ENCODE peak calls at places on chromosomes 13 and 19, in nine cellular contexts. One of them, this sample, is unnamed.

GRCh38 chr13:51305558-51305957 is 33.9 kb upstream of the SERPINE3 start:
- DNase-seq in prostate gland: no peak
- DNase-seq in spleen: no peak
- DNase-seq in gastrocnemius medialis: no peak
- DNase-seq in heart left ventricle: no peak
- DNase-seq in A549: no peak
- DNase-seq in uterus: no peak
- DNase-seq in thyroid gland: no peak
- DNase-seq in IMR-90: no peak
- DNase-seq in this sample: no peak

GRCh38 chr13:83312194-83312593 is 570.1 kb downstream of the SLITRK1 start:
- DNase-seq in thyroid gland: no peak
- DNase-seq in uterus: no peak
- DNase-seq in prostate gland: no peak
- DNase-seq in gastrocnemius medialis: no peak
- DNase-seq in spleen: no peak
- DNase-seq in A549: no peak
- DNase-seq in IMR-90: peak; percentile 6
- DNase-seq in heart left ventricle: no peak
- DNase-seq in this sample: no peak

GRCh38 chr19:46378268-46378667 is 31.4 kb downstream of the PPP5C start:
- DNase-seq in uterus: no peak
- DNase-seq in gastrocnemius medialis: no peak
- DNase-seq in A549: no peak
- DNase-seq in IMR-90: peak; percentile 81
- DNase-seq in prostate gland: peak; percentile 61
- DNase-seq in heart left ventricle: no peak
- DNase-seq in thyroid gland: no peak
- DNase-seq in spleen: no peak
- DNase-seq in this sample: no peak

GRCh38 chr13:32940601-32941000 is 75.6 kb upstream of the KL start:
- DNase-seq in prostate gland: no peak
- DNase-seq in spleen: no peak
- DNase-seq in heart left ventricle: peak; percentile 56
- DNase-seq in uterus: no peak
- DNase-seq in IMR-90: peak; percentile 56
- DNase-seq in A549: no peak
- DNase-seq in gastrocnemius medialis: no peak
- DNase-seq in thyroid gland: no peak
- DNase-seq in this sample: peak; percentile 6

GRCh38 chr19:57800696-57801095 is 14.0 kb downstream of the ZNF552 start:
- DNase-seq in thyroid gland: no peak
- DNase-seq in A549: no peak
- DNase-seq in uterus: no peak
- DNase-seq in IMR-90: no peak
- DNase-seq in prostate gland: no peak
- DNase-seq in heart left ventricle: no peak
- DNase-seq in gastrocnemius medialis: no peak
- DNase-seq in spleen: no peak
- DNase-seq in this sample: no peak

GRCh38 chr19:801861-802496 is 4.7 kb downstream of the PTBP1 start:
- DNase-seq in heart left ventricle: peak; percentile 60
- DNase-seq in A549: no peak
- DNase-seq in gastrocnemius medialis: no peak
- DNase-seq in IMR-90: peak; percentile 44
- DNase-seq in spleen: no peak
- DNase-seq in uterus: no peak
- DNase-seq in thyroid gland: peak; percentile 72
- DNase-seq in prostate gland: peak; percentile 61
- DNase-seq in this sample: no peak

GRCh38 chr13:65990684-65991083 is 1239.5 kb downstream of the PCDH9 start:
- DNase-seq in gastrocnemius medialis: no peak
- DNase-seq in heart left ventricle: no peak
- DNase-seq in prostate gland: no peak
- DNase-seq in uterus: no peak
- DNase-seq in A549: no peak
- DNase-seq in thyroid gland: no peak
- DNase-seq in IMR-90: no peak
- DNase-seq in spleen: no peak
- DNase-seq in this sample: no peak

GRCh38 chr13:46354143-46355087 is 32.6 kb downstream of the RUBCNL start:
- DNase-seq in uterus: no peak
- DNase-seq in prostate gland: no peak
- DNase-seq in thyroid gland: no peak
- DNase-seq in A549: peak; percentile 78
- DNase-seq in spleen: no peak
- DNase-seq in IMR-90: peak; percentile 88
- DNase-seq in heart left ventricle: no peak
- DNase-seq in gastrocnemius medialis: no peak
- DNase-seq in this sample: no peak

GRCh38 chr13:86142080-86142479 is 342.9 kb upstream of the SLITRK6 start:
- DNase-seq in IMR-90: no peak
- DNase-seq in spleen: no peak
- DNase-seq in thyroid gland: no peak
- DNase-seq in A549: no peak
- DNase-seq in heart left ventricle: no peak
- DNase-seq in gastrocnemius medialis: no peak
- DNase-seq in uterus: no peak
- DNase-seq in prostate gland: no peak
- DNase-seq in this sample: no peak

GRCh38 chr13:44780586-44781280 is 204.6 kb upstream of the TSC22D1 start:
- DNase-seq in prostate gland: no peak
- DNase-seq in heart left ventricle: no peak
- DNase-seq in gastrocnemius medialis: no peak
- DNase-seq in uterus: no peak
- DNase-seq in spleen: no peak
- DNase-seq in IMR-90: no peak
- DNase-seq in thyroid gland: no peak
- DNase-seq in A549: no peak
- DNase-seq in this sample: no peak

GRCh38 chr13:22081430-22081829 is 410.6 kb downstream of the FGF9 start:
- DNase-seq in spleen: no peak
- DNase-seq in gastrocnemius medialis: no peak
- DNase-seq in heart left ventricle: no peak
- DNase-seq in IMR-90: no peak
- DNase-seq in thyroid gland: no peak
- DNase-seq in uterus: no peak
- DNase-seq in A549: no peak
- DNase-seq in prostate gland: no peak
- DNase-seq in this sample: no peak

GRCh38 chr13:109784590-109785140 is 1.7 kb downstream of the IRS2 start:
- DNase-seq in spleen: peak; percentile 94
- DNase-seq in A549: peak; percentile 79
- DNase-seq in IMR-90: peak; percentile 62
- DNase-seq in prostate gland: peak; percentile 75
- DNase-seq in gastrocnemius medialis: peak; percentile 47
- DNase-seq in uterus: peak; percentile 62
- DNase-seq in heart left ventricle: peak; percentile 87
- DNase-seq in thyroid gland: peak; percentile 82
- DNase-seq in this sample: peak; percentile 42

GRCh38 chr13:38008636-38009035 is 139.1 kb upstream of the TRPC4 start:
- DNase-seq in spleen: no peak
- DNase-seq in uterus: no peak
- DNase-seq in heart left ventricle: no peak
- DNase-seq in prostate gland: peak; percentile 16
- DNase-seq in gastrocnemius medialis: no peak
- DNase-seq in thyroid gland: no peak
- DNase-seq in A549: no peak
- DNase-seq in IMR-90: no peak
- DNase-seq in this sample: peak; percentile 23

GRCh38 chr19:21698215-21698614 is 69.2 kb downstream of the ZNF100 start:
- DNase-seq in A549: no peak
- DNase-seq in thyroid gland: no peak
- DNase-seq in heart left ventricle: no peak
- DNase-seq in uterus: no peak
- DNase-seq in gastrocnemius medialis: no peak
- DNase-seq in spleen: no peak
- DNase-seq in prostate gland: no peak
- DNase-seq in IMR-90: peak; percentile 1
- DNase-seq in this sample: peak; percentile 22

GRCh38 chr19:461664-462551 is 1.1 kb upstream of the SHC2 start:
- DNase-seq in IMR-90: no peak
- DNase-seq in A549: no peak
- DNase-seq in prostate gland: peak; percentile 53
- DNase-seq in heart left ventricle: no peak
- DNase-seq in gastrocnemius medialis: no peak
- DNase-seq in uterus: peak; percentile 29
- DNase-seq in thyroid gland: peak; percentile 63
- DNase-seq in spleen: no peak
- DNase-seq in this sample: no peak

GRCh38 chr13:30932481-30933333 is at the start of gene TEX26:
- DNase-seq in uterus: no peak
- DNase-seq in IMR-90: no peak
- DNase-seq in gastrocnemius medialis: no peak
- DNase-seq in thyroid gland: no peak
- DNase-seq in prostate gland: no peak
- DNase-seq in heart left ventricle: peak; percentile 53
- DNase-seq in A549: no peak
- DNase-seq in spleen: no peak
- DNase-seq in this sample: no peak

GRCh38 chr13:37127706-37128241 is 22.3 kb upstream of the CSNK1A1L start:
- DNase-seq in prostate gland: no peak
- DNase-seq in spleen: no peak
- DNase-seq in A549: no peak
- DNase-seq in uterus: no peak
- DNase-seq in thyroid gland: no peak
- DNase-seq in gastrocnemius medialis: no peak
- DNase-seq in heart left ventricle: peak; percentile 27
- DNase-seq in IMR-90: peak; percentile 94
- DNase-seq in this sample: no peak

GRCh38 chr19:2494447-2495129 is 18.7 kb downstream of the GADD45B start:
- DNase-seq in prostate gland: peak; percentile 40
- DNase-seq in uterus: peak; percentile 74
- DNase-seq in A549: peak; percentile 62
- DNase-seq in heart left ventricle: peak; percentile 90
- DNase-seq in gastrocnemius medialis: peak; percentile 46
- DNase-seq in spleen: peak; percentile 88
- DNase-seq in thyroid gland: peak; percentile 75
- DNase-seq in IMR-90: peak; percentile 79
- DNase-seq in this sample: peak; percentile 60

GRCh38 chr19:55467236-55468053 is 2.9 kb upstream of the C19orf85 start:
- DNase-seq in gastrocnemius medialis: no peak
- DNase-seq in thyroid gland: peak; percentile 62
- DNase-seq in prostate gland: peak; percentile 27
- DNase-seq in heart left ventricle: peak; percentile 74
- DNase-seq in uterus: peak; percentile 65
- DNase-seq in A549: peak; percentile 48
- DNase-seq in spleen: peak; percentile 93
- DNase-seq in IMR-90: peak; percentile 65
- DNase-seq in this sample: peak; percentile 72

GRCh38 chr19:38665950-38666661 is 18.7 kb downstream of the ACTN4 start:
- DNase-seq in spleen: peak; percentile 78
- DNase-seq in A549: peak; percentile 86
- DNase-seq in thyroid gland: peak; percentile 66
- DNase-seq in uterus: peak; percentile 87
- DNase-seq in gastrocnemius medialis: peak; percentile 54
- DNase-seq in heart left ventricle: peak; percentile 82
- DNase-seq in prostate gland: peak; percentile 67
- DNase-seq in IMR-90: peak; percentile 51
- DNase-seq in this sample: peak; percentile 65
- H3K27ac ChIP-seq in spleen: peak overlapping the region; percentile 84
- H3K27ac ChIP-seq in A549: peak overlapping the region; percentile 75
- H3K27ac ChIP-seq in thyroid gland: peak overlapping the region; percentile 97
- H3K27ac ChIP-seq in uterus: peak overlapping the region; percentile 98
- H3K27ac ChIP-seq in gastrocnemius medialis: peak overlapping the region; percentile 100
- H3K27ac ChIP-seq in heart left ventricle: peak overlapping the region; percentile 99
- H3K27ac ChIP-seq in prostate gland: peak overlapping the region; percentile 95
- H3K27ac ChIP-seq in IMR-90: peak overlapping the region; percentile 96
- H3K27ac ChIP-seq in this sample: peak overlapping the region; percentile 81

GRCh38 chr19:40747536-40747935 is 2.7 kb downstream of the ACTMAP start:
- DNase-seq in thyroid gland: no peak
- DNase-seq in A549: no peak
- DNase-seq in uterus: no peak
- DNase-seq in prostate gland: no peak
- DNase-seq in spleen: no peak
- DNase-seq in gastrocnemius medialis: no peak
- DNase-seq in heart left ventricle: no peak
- DNase-seq in IMR-90: no peak
- DNase-seq in this sample: no peak

GRCh38 chr19:40742477-40742876 is 7.8 kb downstream of the ACTMAP start:
- DNase-seq in gastrocnemius medialis: no peak
- DNase-seq in A549: no peak
- DNase-seq in prostate gland: no peak
- DNase-seq in uterus: no peak
- DNase-seq in heart left ventricle: no peak
- DNase-seq in spleen: no peak
- DNase-seq in thyroid gland: no peak
- DNase-seq in IMR-90: no peak
- DNase-seq in this sample: no peak

GRCh38 chr19:40743926-40744325 is 6.4 kb downstream of the ACTMAP start:
- DNase-seq in spleen: no peak
- DNase-seq in gastrocnemius medialis: no peak
- DNase-seq in IMR-90: no peak
- DNase-seq in uterus: no peak
- DNase-seq in prostate gland: no peak
- DNase-seq in A549: no peak
- DNase-seq in thyroid gland: no peak
- DNase-seq in heart left ventricle: no peak
- DNase-seq in this sample: no peak

GRCh38 chr19:40745402-40745780 is 4.9 kb downstream of the ACTMAP start:
- DNase-seq in prostate gland: no peak
- DNase-seq in thyroid gland: no peak
- DNase-seq in heart left ventricle: no peak
- DNase-seq in IMR-90: peak; percentile 63
- DNase-seq in uterus: no peak
- DNase-seq in spleen: no peak
- DNase-seq in A549: no peak
- DNase-seq in gastrocnemius medialis: no peak
- DNase-seq in this sample: no peak

GRCh38 chr19:40744554-40745401 is 5.5 kb downstream of the ACTMAP start:
- DNase-seq in heart left ventricle: no peak
- DNase-seq in IMR-90: no peak
- DNase-seq in A549: no peak
- DNase-seq in spleen: no peak
- DNase-seq in uterus: no peak
- DNase-seq in prostate gland: no peak
- DNase-seq in thyroid gland: peak; percentile 62
- DNase-seq in gastrocnemius medialis: no peak
- DNase-seq in this sample: no peak
- TF ChIP-seq CTCF in heart left ventricle: no peak
- TF ChIP-seq CTCF in IMR-90: no peak
- TF ChIP-seq CTCF in A549: peak; percentile 24
- TF ChIP-seq CTCF in spleen: no peak
- TF ChIP-seq CTCF in uterus: no peak
- TF ChIP-seq CTCF in prostate gland: no peak
- TF ChIP-seq CTCF in thyroid gland: peak; percentile 15
- TF ChIP-seq CTCF in gastrocnemius medialis: peak; percentile 14
- TF ChIP-seq CTCF in this sample: no peak

GRCh38 chr13:90305796-90306195 is 1041.7 kb upstream of the MIR17HG start:
- DNase-seq in A549: no peak
- DNase-seq in gastrocnemius medialis: no peak
- DNase-seq in thyroid gland: no peak
- DNase-seq in IMR-90: no peak
- DNase-seq in prostate gland: no peak
- DNase-seq in uterus: no peak
- DNase-seq in heart left ventricle: no peak
- DNase-seq in spleen: no peak
- DNase-seq in this sample: no peak
- TF ChIP-seq POLR2A in A549: no peak
- TF ChIP-seq POLR2A in gastrocnemius medialis: no peak
- TF ChIP-seq POLR2A in thyroid gland: no peak
- TF ChIP-seq POLR2A in IMR-90: no peak
- TF ChIP-seq POLR2A in prostate gland: no peak
- TF ChIP-seq POLR2A in uterus: no peak
- TF ChIP-seq POLR2A in heart left ventricle: no peak
- TF ChIP-seq POLR2A in spleen: no peak
- TF ChIP-seq POLR2A in this sample: no peak

GRCh38 chr19:8596168-8596567 is 14.3 kb downstream of the ADAMTS10 start:
- DNase-seq in prostate gland: no peak
- DNase-seq in A549: no peak
- DNase-seq in uterus: no peak
- DNase-seq in IMR-90: no peak
- DNase-seq in gastrocnemius medialis: no peak
- DNase-seq in heart left ventricle: no peak
- DNase-seq in thyroid gland: no peak
- DNase-seq in spleen: no peak
- DNase-seq in this sample: no peak
- H3K27ac ChIP-seq in prostate gland: peak overlapping the region; percentile 57
- H3K27ac ChIP-seq in A549: peak overlapping the region; percentile 24
- H3K27ac ChIP-seq in uterus: no peak overlapping the region
- H3K27ac ChIP-seq in IMR-90: no peak overlapping the region
- H3K27ac ChIP-seq in gastrocnemius medialis: no peak overlapping the region
- H3K27ac ChIP-seq in heart left ventricle: no peak overlapping the region
- H3K27ac ChIP-seq in thyroid gland: no peak overlapping the region
- H3K27ac ChIP-seq in spleen: no peak overlapping the region
- H3K27ac ChIP-seq in this sample: no peak overlapping the region